ENCODE peak calls at places on chromosomes 5 and 9, in six cellular contexts. L is heart left ventricle, H is AG04450, N is BJ, W is fibroblast of mammary gland, A is AG10803. C is an unnamed sample.

GRCh38 chr5:142958933-142959682 is 188.9 kb downstream of the ARHGAP26 start:
- DNase-seq in A (no peak), L (no peak), N (no peak), H (no peak), W (no peak), C (no peak)

GRCh38 chr5:175212203-175212602 is 231.8 kb downstream of the DRD1 start:
- DNase-seq in A (no peak), H (no peak), N (no peak), W (no peak), L (no peak), C (no peak)

GRCh38 chr9:89794918-89795317 is 190.1 kb downstream of the GADD45G start:
- DNase-seq in H (no peak), A (no peak), W (no peak), L (no peak), N (no peak), C (no peak)

GRCh38 chr9:77933976-77934375 is 97.6 kb downstream of the GNAQ start:
- DNase-seq in N (no peak), H (no peak), A (no peak), L (no peak), W (no peak), C (no peak)

GRCh38 chr5:93677344-93678021 is 63.9 kb downstream of the POU5F2 start:
- DNase-seq in A (peak), N (peak), H (peak), W (peak), L (peak), C (no peak)

GRCh38 chr5:39394946-39395345 is 29.8 kb downstream of the DAB2 start:
- DNase-seq in A (peak), N (peak), W (peak), H (no peak), L (no peak), C (no peak)

GRCh38 chr9:2420488-2421056 is 201.0 kb upstream of the VLDLR start:
- DNase-seq in A (no peak), W (no peak), H (no peak), N (no peak), L (no peak), C (no peak)

GRCh38 chr5:58842851-58843250 is 260.0 kb downstream of the RAB3C start:
- DNase-seq in N (no peak), L (no peak), H (no peak), W (peak), A (no peak), C (no peak)

GRCh38 chr5:34503379-34504346 is 152.5 kb upstream of the RAI14 start:
- DNase-seq in L (no peak), A (peak), H (no peak), N (no peak), W (no peak), C (no peak)

DNA sequence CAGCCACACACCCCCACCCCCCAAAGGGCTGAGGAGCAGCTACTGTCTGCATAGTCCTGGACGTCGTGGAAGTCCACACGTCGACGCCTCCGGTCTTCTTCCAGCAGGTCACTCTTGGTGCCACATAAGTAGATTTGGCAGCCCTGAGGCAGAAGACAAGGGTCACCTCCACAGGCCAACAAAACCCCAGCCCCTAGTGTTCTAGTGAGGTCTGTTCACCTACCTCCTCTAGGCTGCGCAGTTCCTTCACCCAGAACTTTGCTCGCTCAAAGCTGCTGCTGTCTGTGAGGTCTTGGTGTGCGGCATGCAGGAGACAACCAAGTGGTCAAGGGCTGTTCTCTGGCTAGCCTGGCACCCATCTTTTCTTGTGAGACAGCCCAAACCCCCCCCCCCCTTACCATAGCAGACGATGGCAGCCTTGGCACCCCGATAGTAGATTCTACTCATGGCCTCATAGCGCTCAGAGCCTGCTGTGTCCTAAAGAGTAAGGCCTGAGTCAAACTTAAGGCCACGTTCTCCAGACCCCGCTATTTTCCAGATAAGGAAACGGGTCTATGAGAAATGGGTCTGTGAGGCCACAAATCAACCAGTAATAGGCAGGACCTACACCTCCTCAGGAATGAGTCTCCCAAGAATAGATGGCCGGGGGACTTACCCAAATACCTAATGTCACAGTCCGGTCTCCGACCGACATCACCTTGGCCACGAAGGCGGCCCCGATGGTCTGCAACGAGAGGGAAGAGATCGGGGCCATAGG is 987 bp downstream of the RAB24 start:
- DNase-seq in W (peak), L (no peak), N (no peak), H (no peak), A (peak), C (no peak)
- TF ChIP-seq CTCF in W (no peak), L (no peak), N (peak), H (peak), A (peak), C (no peak)

DNA sequence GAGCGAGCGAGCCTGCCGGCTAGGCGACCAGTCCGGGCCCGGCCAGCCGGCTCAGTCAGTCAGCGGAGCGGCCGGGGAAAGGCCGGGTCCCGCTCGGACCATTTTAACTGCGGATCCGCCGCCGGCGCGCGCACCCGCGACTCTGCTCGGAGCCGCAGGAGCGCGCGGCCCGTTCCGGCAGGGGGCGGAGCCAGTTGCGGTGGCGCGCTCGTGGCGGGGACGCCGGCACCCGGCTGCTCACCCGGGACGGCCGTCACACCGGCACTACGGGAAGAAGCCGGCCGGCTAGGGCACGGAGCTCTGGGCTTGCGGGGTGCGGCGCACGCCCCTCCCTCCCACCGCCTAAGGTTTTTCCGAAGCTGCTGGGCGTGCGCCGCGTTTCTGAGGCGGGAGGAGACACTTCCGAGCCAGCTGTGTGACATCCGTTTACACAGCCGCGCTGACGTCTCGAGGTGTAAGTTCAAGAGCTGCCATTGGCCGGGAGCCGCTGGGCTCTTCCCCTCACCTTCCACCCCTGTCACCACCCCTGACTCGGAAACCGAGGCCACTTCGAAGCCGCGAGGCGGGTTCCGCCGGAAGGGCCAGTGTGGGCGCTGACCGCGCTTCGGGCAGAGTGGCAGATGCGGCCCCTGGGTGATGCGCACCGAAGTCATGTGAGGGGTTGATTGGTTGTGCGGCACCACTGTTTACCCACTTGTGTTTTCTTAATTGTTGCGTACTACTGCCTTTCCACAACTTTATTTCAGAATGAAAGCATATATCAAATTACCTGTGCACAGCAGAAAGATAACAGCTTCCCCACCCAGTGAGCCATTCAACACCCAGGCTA is at the start of gene FBXL17:
- DNase-seq in A (peak), W (peak), N (peak), L (peak), H (peak), C (peak)
- TF ChIP-seq CTCF in A (no peak), W (no peak), N (no peak), L (no peak), H (no peak), C (no peak)

GRCh38 chr9:101468116-101468515 is 32.5 kb upstream of the ALDOB start:
- DNase-seq in N (no peak), H (no peak), L (no peak), A (no peak), W (no peak), C (no peak)

GRCh38 chr9:101463397-101463796 is 27.8 kb upstream of the ALDOB start:
- DNase-seq in A (peak), H (no peak), N (no peak), W (peak), L (no peak), C (no peak)

GRCh38 chr9:101467690-101468089 is 32.1 kb upstream of the ALDOB start:
- DNase-seq in H (no peak), W (no peak), L (no peak), N (no peak), A (no peak), C (no peak)

GRCh38 chr9:101466863-101467262 is 31.3 kb upstream of the ALDOB start:
- DNase-seq in H (no peak), N (no peak), W (no peak), L (no peak), A (no peak), C (no peak)

DNA sequence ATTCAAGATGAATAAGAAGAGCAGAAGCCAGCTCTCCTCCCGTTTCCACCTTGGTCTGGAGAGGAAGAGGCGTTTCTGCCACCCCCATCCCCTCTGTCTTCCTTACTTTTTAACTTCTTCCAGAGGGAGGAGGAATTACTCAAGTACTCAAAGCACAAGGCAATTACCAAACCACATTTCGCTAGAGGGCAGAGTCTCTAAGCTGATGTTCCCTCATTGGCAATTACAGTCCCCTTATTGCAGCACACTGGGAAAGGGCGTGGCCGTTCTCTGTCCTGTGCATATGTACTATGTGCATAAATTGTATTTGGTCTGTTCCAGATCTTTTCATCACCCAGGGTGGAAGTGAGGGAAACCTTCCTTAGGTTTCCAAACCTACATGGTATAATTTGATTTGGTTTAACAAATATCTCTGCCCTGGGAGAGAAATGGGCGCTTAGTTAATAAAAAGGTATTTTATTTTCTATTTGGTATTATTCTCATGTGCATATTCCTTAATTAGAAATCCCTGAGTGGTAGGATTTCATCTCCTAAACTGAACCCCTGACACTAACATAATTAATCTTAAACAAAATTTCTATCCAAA is 29.8 kb upstream of the ALDOB start:
- DNase-seq in H (no peak), A (peak), L (peak), N (peak), W (peak), C (peak)
- TF ChIP-seq CTCF in H (peak), A (peak), L (peak), N (peak), W (peak), C (no peak)

GRCh38 chr5:11075010-11075860 is 314.2 kb upstream of the DAP start:
- DNase-seq in L (no peak), W (no peak), A (no peak), H (no peak), N (no peak), C (no peak)
- TF ChIP-seq CTCF in L (no peak), W (no peak), A (no peak), H (no peak), N (no peak), C (no peak)